ENCODE peak calls at places on chromosomes 16 and 17, in eight cellular contexts. Q is stimulated activated CD4-positive, alpha-beta T cell treated with anti-CD3 and anti-CD28 coated beads, Interleukin-1b, Interleukin-23, amount 100 ng/mL, for 24 hours; P is HCEC 1CT; L is cardiac fibroblast; J is T-helper 1 cell; F is RCC 7860; T is NCI-H2081 treated with DMSO at 0.1 percent for 48 hours; H is OCI-M1. U is an unnamed sample.

GRCh38 chr16:81737885-81738536 is 41.1 kb upstream of the PLCG2 start:
- DNase-seq in Q (peak; percentile 67), P (peak; percentile 19), L (peak; percentile 86), J (peak; percentile 77), F (peak; percentile 53), T (peak; percentile 41), H (peak; percentile 95), U (peak; percentile 61)

GRCh38 chr17:61465550-61466237 is 13.5 kb downstream of the TBX4 start:
- DNase-seq in Q (no peak), P (no peak), L (no peak), J (no peak), F (no peak), T (no peak), H (no peak), U (no peak)

GRCh38 chr17:15453782-15454181 is 13.6 kb downstream of the CDRT4 start:
- DNase-seq in Q (no peak), P (no peak), L (no peak), J (no peak), F (no peak), T (no peak), H (no peak), U (no peak)

GRCh38 chr16:2489581-2489980 is 14.7 kb downstream of the TBC1D24 start:
- DNase-seq in Q (no peak), P (no peak), L (no peak), J (no peak), F (no peak), T (no peak), H (no peak), U (no peak)

GRCh38 chr17:77153487-77153886 is 12.7 kb downstream of the SEC14L1 start:
- DNase-seq in Q (no peak), P (no peak), L (no peak), J (no peak), F (no peak), T (no peak), H (no peak), U (no peak)

GRCh38 chr16:81755915-81756644 is 23.0 kb upstream of the PLCG2 start:
- DNase-seq in Q (no peak), P (no peak), L (peak; percentile 27), J (no peak), F (no peak), T (no peak), H (peak; percentile 40), U (no peak)

GRCh38 chr16:88880226-88881051 is 14.0 kb upstream of the PABPN1L start:
- DNase-seq in Q (no peak), P (no peak), L (no peak), J (no peak), F (no peak), T (no peak), H (no peak), U (no peak)

GRCh38 chr17:7912927-7913524 is 3.1 kb downstream of the RNF227 start:
- DNase-seq in Q (no peak), P (peak; percentile 62), L (peak; percentile 88), J (peak; percentile 45), F (peak; percentile 63), T (no peak), H (peak; percentile 94), U (peak; percentile 73)

GRCh38 chr16:14569213-14569612 is 60.8 kb downstream of the PARN start:
- DNase-seq in Q (no peak), P (no peak), L (no peak), J (no peak), F (no peak), T (no peak), H (no peak), U (no peak)

GRCh38 chr17:62800580-62800979 is 7.5 kb downstream of the MARCHF10 start:
- DNase-seq in Q (no peak), P (no peak), L (peak; percentile 32), J (no peak), F (no peak), T (no peak), H (no peak), U (no peak)

GRCh38 chr17:48997103-48997826 is at the start of gene IGF2BP1:
- DNase-seq in Q (no peak), P (no peak), L (peak; percentile 75), J (no peak), F (no peak), T (no peak), H (peak; percentile 81), U (no peak)

GRCh38 chr17:68592667-68593330 is 8.4 kb downstream of the FAM20A start:
- DNase-seq in Q (no peak), P (no peak), L (no peak), J (no peak), F (no peak), T (no peak), H (no peak), U (no peak)

GRCh38 chr17:428414-428813 is 75.8 kb upstream of the RPH3AL start:
- DNase-seq in Q (no peak), P (no peak), L (no peak), J (no peak), F (no peak), T (no peak), H (peak; percentile 3), U (no peak)

GRCh38 chr17:27783951-27784350 is 16.4 kb downstream of the NOS2 start:
- DNase-seq in Q (no peak), P (no peak), L (peak; percentile 55), J (no peak), F (no peak), T (no peak), H (no peak), U (no peak)

GRCh38 chr16:54843424-54843750 is 87.3 kb upstream of the IRX5 start:
- DNase-seq in Q (no peak), P (no peak), L (no peak), J (no peak), F (no peak), T (no peak), H (no peak), U (no peak)